ENCODE peak calls at places on chromosomes 3 and 15, in four cellular contexts. One of them, this sample, is unnamed.

GRCh38 chr3:14959358-14959943 is 12.1 kb downstream of the NR2C2 start:
- DNase-seq in endodermal cell: no peak
- DNase-seq in ovary: no peak
- DNase-seq in CD8-positive, alpha-beta T cell: no peak
- DNase-seq in this sample: no peak

GRCh38 chr3:190747566-190747965 is 114.9 kb downstream of the GMNC start:
- DNase-seq in endodermal cell: no peak
- DNase-seq in ovary: no peak
- DNase-seq in CD8-positive, alpha-beta T cell: no peak
- DNase-seq in this sample: no peak

GRCh38 chr15:80693682-80694623 is 1.2 kb upstream of the ABHD17C start:
- DNase-seq in endodermal cell: no peak
- DNase-seq in ovary: no peak
- DNase-seq in CD8-positive, alpha-beta T cell: no peak
- DNase-seq in this sample: no peak

GRCh38 chr15:40234783-40235182 is 4.1 kb upstream of the PAK6 start:
- DNase-seq in endodermal cell: peak
- DNase-seq in ovary: no peak
- DNase-seq in CD8-positive, alpha-beta T cell: no peak
- DNase-seq in this sample: no peak

GRCh38 chr15:94576889-94577533 is 345.6 kb downstream of the MCTP2 start:
- DNase-seq in endodermal cell: peak
- DNase-seq in ovary: no peak
- DNase-seq in CD8-positive, alpha-beta T cell: no peak
- DNase-seq in this sample: peak

GRCh38 chr15:32718082-32718821 is 448 bp downstream of the GREM1 start:
- DNase-seq in endodermal cell: peak
- DNase-seq in ovary: no peak
- DNase-seq in CD8-positive, alpha-beta T cell: no peak
- DNase-seq in this sample: peak

GRCh38 chr15:33064878-33065277 is 129.6 kb downstream of the FMN1 start:
- DNase-seq in endodermal cell: no peak
- DNase-seq in ovary: no peak
- DNase-seq in CD8-positive, alpha-beta T cell: no peak
- DNase-seq in this sample: no peak

GRCh38 chr3:13494463-13495350 is 14.6 kb downstream of the HDAC11 start:
- DNase-seq in endodermal cell: peak
- DNase-seq in ovary: peak
- DNase-seq in CD8-positive, alpha-beta T cell: no peak
- DNase-seq in this sample: peak

GRCh38 chr15:40307421-40308165 is at the start of gene PLCB2:
- DNase-seq in endodermal cell: peak
- DNase-seq in ovary: no peak
- DNase-seq in CD8-positive, alpha-beta T cell: peak
- DNase-seq in this sample: peak

GRCh38 chr15:99999282-100000070 is 266.2 kb upstream of the LYSMD4 start:
- DNase-seq in endodermal cell: peak
- DNase-seq in ovary: no peak
- DNase-seq in CD8-positive, alpha-beta T cell: no peak
- DNase-seq in this sample: no peak

GRCh38 chr3:7707192-7707591 is 794.4 kb upstream of the LMCD1 start:
- DNase-seq in endodermal cell: no peak
- DNase-seq in ovary: no peak
- DNase-seq in CD8-positive, alpha-beta T cell: no peak
- DNase-seq in this sample: no peak

GRCh38 chr15:55434989-55435825 is 26.9 kb downstream of the PIERCE2 start:
- DNase-seq in endodermal cell: no peak
- DNase-seq in ovary: no peak
- DNase-seq in CD8-positive, alpha-beta T cell: no peak
- DNase-seq in this sample: no peak

GRCh38 chr3:167209011-167209410 is 171.1 kb downstream of the ZBBX start:
- DNase-seq in endodermal cell: peak
- DNase-seq in ovary: no peak
- DNase-seq in CD8-positive, alpha-beta T cell: no peak
- DNase-seq in this sample: no peak
- TF ChIP-seq CTCF in endodermal cell: peak
- TF ChIP-seq CTCF in ovary: no peak
- TF ChIP-seq CTCF in CD8-positive, alpha-beta T cell: no peak
- TF ChIP-seq CTCF in this sample: no peak

GRCh38 chr3:187944391-187945179 is 199.3 kb upstream of the BCL6 start:
- DNase-seq in endodermal cell: no peak
- DNase-seq in ovary: no peak
- DNase-seq in CD8-positive, alpha-beta T cell: no peak
- DNase-seq in this sample: no peak

GRCh38 chr3:187943677-187944390 is 198.6 kb upstream of the BCL6 start:
- DNase-seq in endodermal cell: no peak
- DNase-seq in ovary: no peak
- DNase-seq in CD8-positive, alpha-beta T cell: no peak
- DNase-seq in this sample: no peak

GRCh38 chr3:187946981-187947380 is 201.7 kb upstream of the BCL6 start:
- DNase-seq in endodermal cell: no peak
- DNase-seq in ovary: no peak
- DNase-seq in CD8-positive, alpha-beta T cell: no peak
- DNase-seq in this sample: no peak

GRCh38 chr3:187946031-187946691 is 200.9 kb upstream of the BCL6 start:
- DNase-seq in endodermal cell: no peak
- DNase-seq in ovary: no peak
- DNase-seq in CD8-positive, alpha-beta T cell: no peak
- DNase-seq in this sample: no peak

DNA sequence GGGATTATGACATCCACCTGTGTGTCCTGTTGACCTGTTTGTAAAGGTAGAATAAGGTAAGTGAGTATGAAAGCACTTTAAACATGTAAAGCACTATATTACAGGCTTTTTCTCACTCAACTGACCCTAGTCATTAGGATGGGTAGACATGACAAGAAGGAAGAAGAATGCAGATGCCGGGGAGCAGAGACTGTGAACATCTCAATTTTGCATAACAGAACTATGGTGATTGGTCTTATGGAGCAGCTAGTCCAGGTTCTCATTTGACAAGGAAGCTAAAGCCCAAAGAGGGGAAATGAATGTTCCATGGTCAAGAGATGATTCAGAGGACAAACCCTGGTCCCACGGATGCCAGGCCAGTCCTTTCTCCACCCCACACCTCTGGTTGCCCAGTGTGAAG is 200.1 kb upstream of the BCL6 start:
- DNase-seq in endodermal cell: no peak
- DNase-seq in ovary: no peak
- DNase-seq in CD8-positive, alpha-beta T cell: no peak
- DNase-seq in this sample: no peak
- TF ChIP-seq CTCF in endodermal cell: no peak
- TF ChIP-seq CTCF in ovary: no peak
- TF ChIP-seq CTCF in CD8-positive, alpha-beta T cell: no peak
- TF ChIP-seq CTCF in this sample: no peak

GRCh38 chr3:38346584-38347410 is at the start of gene XYLB:
- DNase-seq in endodermal cell: peak
- DNase-seq in ovary: peak
- DNase-seq in CD8-positive, alpha-beta T cell: peak
- DNase-seq in this sample: peak

GRCh38 chr3:38348903-38349302 is 2.3 kb downstream of the XYLB start:
- DNase-seq in endodermal cell: no peak
- DNase-seq in ovary: no peak
- DNase-seq in CD8-positive, alpha-beta T cell: no peak
- DNase-seq in this sample: no peak

GRCh38 chr3:38349684-38350359 is 3.2 kb downstream of the XYLB start:
- DNase-seq in endodermal cell: no peak
- DNase-seq in ovary: no peak
- DNase-seq in CD8-positive, alpha-beta T cell: no peak
- DNase-seq in this sample: no peak

GRCh38 chr3:38345879-38346583 is 554 bp upstream of the XYLB start:
- DNase-seq in endodermal cell: peak
- DNase-seq in ovary: no peak
- DNase-seq in CD8-positive, alpha-beta T cell: no peak
- DNase-seq in this sample: no peak

GRCh38 chr3:38347421-38348200 is 1.0 kb downstream of the XYLB start:
- DNase-seq in endodermal cell: no peak
- DNase-seq in ovary: no peak
- DNase-seq in CD8-positive, alpha-beta T cell: no peak
- DNase-seq in this sample: no peak
- TF ChIP-seq CTCF in endodermal cell: no peak
- TF ChIP-seq CTCF in ovary: no peak
- TF ChIP-seq CTCF in CD8-positive, alpha-beta T cell: no peak
- TF ChIP-seq CTCF in this sample: no peak

GRCh38 chr15:92992712-92993111 is 92.6 kb downstream of the CHD2 start:
- DNase-seq in endodermal cell: no peak
- DNase-seq in ovary: no peak
- DNase-seq in CD8-positive, alpha-beta T cell: no peak
- DNase-seq in this sample: no peak
- TF ChIP-seq CTCF in endodermal cell: no peak
- TF ChIP-seq CTCF in ovary: no peak
- TF ChIP-seq CTCF in CD8-positive, alpha-beta T cell: no peak
- TF ChIP-seq CTCF in this sample: no peak

GRCh38 chr3:55405436-55405835 is 81.7 kb downstream of the WNT5A start:
- DNase-seq in endodermal cell: peak
- DNase-seq in ovary: no peak
- DNase-seq in CD8-positive, alpha-beta T cell: no peak
- DNase-seq in this sample: peak
- TF ChIP-seq CTCF in endodermal cell: peak
- TF ChIP-seq CTCF in ovary: no peak
- TF ChIP-seq CTCF in CD8-positive, alpha-beta T cell: no peak
- TF ChIP-seq CTCF in this sample: peak

DNA sequence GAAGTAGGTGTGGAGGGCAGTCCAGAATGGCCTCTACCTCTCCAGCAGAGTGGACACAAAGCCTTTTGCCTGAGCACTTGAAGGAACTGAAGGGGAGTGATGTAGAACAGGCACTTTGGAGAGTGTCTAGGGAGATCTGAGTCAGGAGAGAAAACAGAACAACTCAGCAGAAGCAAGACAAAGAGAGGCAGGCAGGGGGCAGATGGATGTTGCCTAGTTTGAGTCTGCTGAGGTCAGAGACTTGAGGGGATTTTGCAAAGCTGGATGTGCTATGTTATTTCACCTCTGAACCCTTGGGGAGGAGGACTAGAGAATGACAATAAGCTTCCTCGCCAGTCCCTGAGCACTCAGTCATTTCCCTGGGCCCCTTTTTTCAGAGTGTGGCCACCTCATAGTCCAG is 366.4 kb downstream of the EPHB1 start:
- DNase-seq in endodermal cell: peak
- DNase-seq in ovary: no peak
- DNase-seq in CD8-positive, alpha-beta T cell: no peak
- DNase-seq in this sample: no peak
- TF ChIP-seq CTCF in endodermal cell: peak
- TF ChIP-seq CTCF in ovary: no peak
- TF ChIP-seq CTCF in CD8-positive, alpha-beta T cell: no peak
- TF ChIP-seq CTCF in this sample: no peak

GRCh38 chr3:156535162-156535627 is 19.7 kb downstream of the SSR3 start:
- DNase-seq in endodermal cell: peak
- DNase-seq in ovary: peak
- DNase-seq in CD8-positive, alpha-beta T cell: no peak
- DNase-seq in this sample: no peak
- TF ChIP-seq CTCF in endodermal cell: peak
- TF ChIP-seq CTCF in ovary: no peak
- TF ChIP-seq CTCF in CD8-positive, alpha-beta T cell: no peak
- TF ChIP-seq CTCF in this sample: no peak

DNA sequence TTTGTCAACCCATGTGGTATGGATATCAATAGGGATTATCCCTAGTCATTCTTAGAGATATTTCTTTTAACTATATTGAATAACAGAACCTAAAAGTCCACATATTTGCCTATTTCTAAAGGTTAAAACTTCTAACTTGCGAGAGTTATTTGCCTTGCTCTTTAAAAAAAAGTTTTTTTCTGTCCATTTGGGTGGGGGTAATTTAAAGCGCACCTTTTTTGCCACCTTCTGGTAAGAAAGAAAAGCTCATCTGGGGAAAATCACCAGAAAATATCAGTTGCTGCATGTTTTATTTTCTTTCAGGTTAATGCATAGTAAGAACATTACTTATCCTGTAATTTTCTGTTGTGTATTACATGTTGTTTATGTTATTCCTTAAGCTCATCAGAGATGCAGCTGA is 242.0 kb upstream of the GOLGA6L4 start:
- DNase-seq in endodermal cell: no peak
- DNase-seq in ovary: no peak
- DNase-seq in CD8-positive, alpha-beta T cell: no peak
- DNase-seq in this sample: no peak
- TF ChIP-seq CTCF in endodermal cell: peak
- TF ChIP-seq CTCF in ovary: no peak
- TF ChIP-seq CTCF in CD8-positive, alpha-beta T cell: no peak
- TF ChIP-seq CTCF in this sample: no peak

GRCh38 chr3:126355777-126356372 is 1.3 kb downstream of the KLF15 start:
- DNase-seq in endodermal cell: peak
- DNase-seq in ovary: peak
- DNase-seq in CD8-positive, alpha-beta T cell: no peak
- DNase-seq in this sample: peak
- TF ChIP-seq CTCF in endodermal cell: no peak
- TF ChIP-seq CTCF in ovary: no peak
- TF ChIP-seq CTCF in CD8-positive, alpha-beta T cell: no peak
- TF ChIP-seq CTCF in this sample: no peak

DNA sequence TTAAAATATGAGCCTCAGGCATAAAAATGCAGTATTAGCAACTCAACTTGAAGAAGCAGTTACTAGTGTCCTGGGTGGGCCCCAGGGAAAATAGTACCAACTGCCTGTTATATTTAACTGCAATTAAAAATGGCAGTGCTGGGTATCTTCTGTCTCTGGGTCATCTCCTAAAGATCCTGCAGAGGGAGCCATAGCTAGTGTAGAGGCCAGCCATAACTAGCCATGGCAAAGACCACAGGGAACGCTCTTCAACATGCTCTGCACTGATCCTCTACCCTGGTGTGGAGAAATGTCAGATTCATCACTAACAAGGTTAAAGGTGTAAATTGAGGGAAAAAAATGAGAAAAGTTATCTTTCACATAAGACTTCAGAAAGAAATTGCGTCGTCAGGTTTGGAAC is 181.3 kb downstream of the SNRPN start:
- DNase-seq in endodermal cell: peak
- DNase-seq in ovary: no peak
- DNase-seq in CD8-positive, alpha-beta T cell: no peak
- DNase-seq in this sample: peak
- TF ChIP-seq CTCF in endodermal cell: peak
- TF ChIP-seq CTCF in ovary: no peak
- TF ChIP-seq CTCF in CD8-positive, alpha-beta T cell: no peak
- TF ChIP-seq CTCF in this sample: peak

This sample was measured in glutamatergic neuron.